ENCODE peak calls at places on chromosomes 1 and 21, in nine cellular contexts. G is lower lobe of right lung, H is psoas muscle, L is ascending aorta, N is fibroblast of lung, B is cardiac muscle cell, X is body of pancreas, A is aorta, Z is astrocyte. C is an unnamed sample.

GRCh38 chr1:25212725-25213124 is 19.6 kb downstream of the SYF2 start:
- DNase-seq in G (no peak), H (no peak), L (no peak), N (no peak), B (no peak), X (no peak), A (no peak), Z (no peak), C (no peak)

GRCh38 chr1:160779662-160780397 is 16.1 kb upstream of the LY9 start:
- DNase-seq in G (no peak), H (no peak), L (no peak), N (no peak), B (peak; percentile 7), X (no peak), A (no peak), Z (no peak), C (peak; percentile 43)

GRCh38 chr1:156063997-156064285 is 3.0 kb downstream of the RAB25 start:
- DNase-seq in G (no peak), H (no peak), L (no peak), N (no peak), B (no peak), X (no peak), A (no peak), Z (no peak), C (no peak)

GRCh38 chr1:20168547-20169491 is 17.1 kb upstream of the UBXN10 start:
- DNase-seq in G (no peak), H (no peak), L (no peak), N (no peak), B (no peak), X (no peak), A (no peak), Z (no peak), C (no peak)

GRCh38 chr1:63914706-63915105 is 140.9 kb downstream of the ROR1 start:
- DNase-seq in G (no peak), H (no peak), L (no peak), N (no peak), B (no peak), X (no peak), A (no peak), Z (no peak), C (no peak)

GRCh38 chr1:156165083-156165482 is 11.7 kb downstream of the SEMA4A start:
- DNase-seq in G (no peak), H (no peak), L (no peak), N (no peak), B (no peak), X (no peak), A (no peak), Z (no peak), C (no peak)

GRCh38 chr1:179818260-179818659 is 59.3 kb downstream of the TOR1AIP2 start:
- DNase-seq in G (no peak), H (no peak), L (no peak), N (no peak), B (no peak), X (no peak), A (no peak), Z (no peak), C (no peak)

GRCh38 chr1:35298464-35298863 is 30.0 kb downstream of the ZMYM4 start:
- DNase-seq in G (no peak), H (peak; percentile 41), L (no peak), N (peak; percentile 44), B (peak; percentile 62), X (peak; percentile 16), A (no peak), Z (peak; percentile 16), C (no peak)

GRCh38 chr21:41670056-41670805 is 96.6 kb downstream of the RIPK4 start:
- DNase-seq in G (no peak), H (no peak), L (no peak), N (no peak), B (no peak), X (no peak), A (no peak), Z (no peak), C (no peak)

GRCh38 chr21:29347274-29347681 is 48.6 kb downstream of the BACH1 start:
- DNase-seq in G (no peak), H (no peak), L (no peak), N (no peak), B (no peak), X (no peak), A (no peak), Z (no peak), C (no peak)

GRCh38 chr1:68495968-68496679 is 758 bp downstream of the DEPDC1 start:
- DNase-seq in G (no peak), H (no peak), L (no peak), N (no peak), B (no peak), X (no peak), A (no peak), Z (no peak), C (no peak)

GRCh38 chr1:183346276-183346732 is 71.9 kb downstream of the NMNAT2 start:
- DNase-seq in G (no peak), H (no peak), L (no peak), N (no peak), B (no peak), X (no peak), A (no peak), Z (no peak), C (no peak)

GRCh38 chr1:82818596-82818995 is 1017.9 kb downstream of the ADGRL2 start:
- DNase-seq in G (no peak), H (no peak), L (no peak), N (no peak), B (no peak), X (no peak), A (no peak), Z (no peak), C (no peak)

GRCh38 chr1:27284425-27285287 is 37.3 kb upstream of the TMEM222 start:
- DNase-seq in G (peak; percentile 87), H (peak; percentile 88), L (peak; percentile 90), N (peak; percentile 53), B (peak; percentile 86), X (peak; percentile 85), A (peak; percentile 93), Z (peak; percentile 35), C (peak; percentile 45)

GRCh38 chr1:179831852-179832699 is 45.5 kb downstream of the TOR1AIP2 start:
- DNase-seq in G (no peak), H (no peak), L (no peak), N (peak; percentile 63), B (no peak), X (no peak), A (no peak), Z (peak; percentile 62), C (no peak)

GRCh38 chr1:43819354-43819753 is 112.0 kb downstream of the ST3GAL3 start:
- DNase-seq in G (no peak), H (no peak), L (no peak), N (no peak), B (no peak), X (no peak), A (no peak), Z (no peak), C (no peak)

GRCh38 chr1:222096476-222096772 is 354.5 kb upstream of the DUSP10 start:
- DNase-seq in G (no peak), H (no peak), L (no peak), N (no peak), B (no peak), X (no peak), A (no peak), Z (no peak), C (no peak)

GRCh38 chr1:212288614-212289013 is 3.4 kb downstream of the PPP2R5A start:
- DNase-seq in G (no peak), H (no peak), L (no peak), N (peak; percentile 82), B (peak; percentile 59), X (no peak), A (no peak), Z (peak; percentile 76), C (no peak)

GRCh38 chr1:162502928-162503327 is 5.3 kb downstream of the UHMK1 start:
- DNase-seq in G (no peak), H (no peak), L (no peak), N (peak; percentile 73), B (no peak), X (no peak), A (no peak), Z (peak; percentile 68), C (no peak)

GRCh38 chr1:234731371-234732085 is 121.5 kb upstream of the IRF2BP2 start:
- DNase-seq in G (no peak), H (no peak), L (no peak), N (peak; percentile 93), B (no peak), X (no peak), A (no peak), Z (peak; percentile 92), C (no peak)

DNA sequence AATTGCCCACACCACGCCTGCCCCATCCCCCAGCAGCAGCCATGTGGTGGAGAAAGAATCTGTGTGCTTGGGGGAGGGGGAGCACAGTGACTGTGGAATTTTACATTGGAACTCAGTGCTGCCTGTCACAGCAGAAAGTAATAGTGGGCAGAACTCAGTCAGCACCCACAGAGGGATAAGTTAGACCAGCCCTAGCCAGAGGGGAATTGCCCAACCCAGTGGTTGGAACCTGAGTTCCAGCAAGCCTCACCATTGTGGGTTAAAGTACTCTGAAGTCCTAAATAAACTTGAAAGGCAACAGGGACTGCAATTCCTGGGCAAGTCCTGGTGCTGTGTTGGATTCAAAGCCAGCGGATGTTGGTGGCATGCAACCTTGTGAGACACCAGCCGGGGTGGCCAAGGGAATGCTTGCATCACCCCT is 88.8 kb downstream of the MRPL39 start:
- DNase-seq in G (no peak), H (no peak), L (no peak), N (peak; percentile 11), B (peak; percentile 2), X (no peak), A (no peak), Z (no peak), C (no peak)
- H3K9me3 ChIP-seq in G (no peaks in the 10 kb centered on the region), H (no peaks in the 10 kb centered on the region), L (no peaks in the 10 kb centered on the region), N (no peaks in the 10 kb centered on the region), B (no peaks in the 10 kb centered on the region), X (no peaks in the 10 kb centered on the region), A (no peaks in the 10 kb centered on the region), Z (no peaks in the 10 kb centered on the region), C (no peaks in the 10 kb centered on the region)

GRCh38 chr21:30434033-30434631 is 4.1 kb downstream of the KRTAP13-4 start:
- DNase-seq in G (no peak), H (no peak), L (no peak), N (peak; percentile 0), B (peak; percentile 35), X (peak; percentile 32), A (no peak), Z (no peak), C (peak; percentile 7)
- H3K9me3 ChIP-seq in G (no peaks in the 10 kb centered on the region), H (no peaks in the 10 kb centered on the region), L (no peaks in the 10 kb centered on the region), N (no peaks in the 10 kb centered on the region), B (no peaks in the 10 kb centered on the region), X (no peaks in the 10 kb centered on the region), A (no peaks in the 10 kb centered on the region), Z (peaks cover 7% of the 10 kb centered on the region), C (peaks cover 9% of the 10 kb centered on the region)

DNA sequence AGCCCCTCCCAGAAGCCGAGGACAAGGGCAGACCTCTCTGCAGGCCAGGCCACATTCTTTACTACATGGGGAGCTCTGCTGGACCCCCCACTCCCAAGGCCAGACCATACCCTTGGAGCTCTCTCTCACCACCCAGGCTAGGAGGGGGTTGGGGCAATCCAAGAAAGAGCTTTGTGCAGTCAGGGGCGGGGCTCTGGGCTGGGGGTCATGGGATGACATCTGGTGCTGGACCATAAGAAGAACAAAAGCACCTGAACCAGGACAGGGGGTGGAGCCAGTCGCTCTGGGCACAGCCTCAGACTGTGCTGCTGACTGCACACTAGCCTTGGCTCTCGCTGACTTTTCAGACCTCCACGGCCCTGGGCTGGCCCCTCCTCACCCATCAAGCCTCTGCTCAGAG is 23.1 kb upstream of the AJAP1 start:
- DNase-seq in G (no peak), H (no peak), L (no peak), N (no peak), B (no peak), X (no peak), A (no peak), Z (no peak), C (no peak)
- H3K9me3 ChIP-seq in G (no peaks in the 10 kb centered on the region), H (no peaks in the 10 kb centered on the region), L (no peaks in the 10 kb centered on the region), N (no peaks in the 10 kb centered on the region), B (no peaks in the 10 kb centered on the region), X (no peaks in the 10 kb centered on the region), A (no peaks in the 10 kb centered on the region), Z (peaks cover 3% of the 10 kb centered on the region), C (peaks cover 9% of the 10 kb centered on the region)

GRCh38 chr1:48187969-48188563 is 34.5 kb upstream of the SLC5A9 start:
- DNase-seq in G (no peak), H (no peak), L (no peak), N (no peak), B (no peak), X (no peak), A (no peak), Z (no peak), C (no peak)
- H3K9me3 ChIP-seq in G (no peaks in the 10 kb centered on the region), H (no peaks in the 10 kb centered on the region), L (no peaks in the 10 kb centered on the region), N (no peaks in the 10 kb centered on the region), B (no peaks in the 10 kb centered on the region), X (no peaks in the 10 kb centered on the region), A (peaks cover 3% of the 10 kb centered on the region), Z (peaks cover 2% of the 10 kb centered on the region), C (peaks cover 7% of the 10 kb centered on the region)